ENCODE peak calls at places on chromosomes 7 and 10, in four cellular contexts. P is endodermal cell, G is neural crest cell, D is IMR-90. X is an unnamed sample.

GRCh38 chr7:55366461-55367138 is 1.5 kb downstream of the LANCL2 start:
- DNase-seq in P (no peak), G (peak; percentile 8), D (no peak), X (peak; percentile 22)

GRCh38 chr10:125037145-125037544 is 95.2 kb downstream of the ZRANB1 start:
- DNase-seq in P (peak; percentile 60), G (no peak), D (peak; percentile 80), X (no peak)

GRCh38 chr10:43138757-43139241 is 554 bp downstream of the CSGALNACT2 start:
- DNase-seq in P (no peak), G (no peak), D (peak; percentile 55), X (no peak)

GRCh38 chr10:86224354-86225097 is 142.1 kb downstream of the GRID1 start:
- DNase-seq in P (peak; percentile 75), G (no peak), D (no peak), X (no peak)

GRCh38 chr10:35194906-35195305 is 68.3 kb downstream of the CREM start:
- DNase-seq in P (no peak), G (no peak), D (peak; percentile 91), X (no peak)

GRCh38 chr10:19629559-19629958 is 186.7 kb upstream of the PLXDC2 start:
- DNase-seq in P (peak; percentile 63), G (peak; percentile 14), D (peak; percentile 67), X (no peak)

GRCh38 chr7:2939193-2939885 is 95.2 kb upstream of the GNA12 start:
- DNase-seq in P (peak; percentile 33), G (no peak), D (peak; percentile 9), X (no peak)

GRCh38 chr7:38628630-38629385 is 2.4 kb downstream of the AMPH start:
- DNase-seq in P (no peak), G (no peak), D (peak; percentile 82), X (no peak)

GRCh38 chr10:43042503-43043341 is 34.1 kb upstream of the RET start:
- DNase-seq in P (peak; percentile 68), G (no peak), D (no peak), X (peak; percentile 1)

GRCh38 chr10:36612436-36612835 is 513.0 kb upstream of the ANKRD30A start:
- DNase-seq in P (peak; percentile 64), G (no peak), D (no peak), X (no peak)

GRCh38 chr10:12708921-12709320 is 292.6 kb downstream of the CCDC3 start:
- DNase-seq in P (peak; percentile 53), G (no peak), D (peak; percentile 56), X (no peak)

GRCh38 chr7:80379034-80379433 is 132.8 kb downstream of the GNAT3 start:
- DNase-seq in P (no peak), G (no peak), D (peak; percentile 81), X (no peak)

GRCh38 chr10:78684954-78685353 is 383.8 kb upstream of the ZMIZ1 start:
- DNase-seq in P (no peak), G (no peak), D (no peak), X (no peak)

GRCh38 chr10:5683065-5683464 is 1.6 kb upstream of the TASOR2 start:
- DNase-seq in P (no peak), G (no peak), D (no peak), X (no peak)

GRCh38 chr7:128791121-128791967 is 424 bp upstream of the CCDC136 start:
- DNase-seq in P (peak; percentile 89), G (peak; percentile 57), D (peak; percentile 38), X (peak; percentile 58)

GRCh38 chr7:64469673-64470072 is 93.2 kb downstream of the ZNF680 start:
- DNase-seq in P (no peak), G (no peak), D (no peak), X (no peak)

GRCh38 chr7:13821152-13821787 is 168.2 kb downstream of the ETV1 start:
- DNase-seq in P (no peak), G (no peak), D (peak; percentile 70), X (no peak)

GRCh38 chr7:94440460-94441039 is 45.9 kb downstream of the COL1A2 start:
- DNase-seq in P (no peak), G (no peak), D (peak; percentile 20), X (no peak)

GRCh38 chr7:29189743-29190201 is 4.8 kb upstream of the CHN2 start:
- DNase-seq in P (peak; percentile 99), G (peak; percentile 62), D (no peak), X (peak; percentile 73)

GRCh38 chr7:124996778-124997177 is 67.2 kb upstream of the POT1 start:
- DNase-seq in P (peak; percentile 55), G (no peak), D (no peak), X (peak; percentile 4)

GRCh38 chr10:130463104-130463875 is 327.1 kb downstream of the GLRX3 start:
- DNase-seq in P (no peak), G (no peak), D (no peak), X (no peak)

GRCh38 chr10:31071232-31071999 is 39.8 kb upstream of the ZNF438 start:
- DNase-seq in P (no peak), G (no peak), D (peak; percentile 62), X (no peak)

GRCh38 chr7:81114682-81115081 is 195.8 kb upstream of the SEMA3C start:
- DNase-seq in P (no peak), G (no peak), D (no peak), X (no peak)

GRCh38 chr10:34854147-34854601 is 39.1 kb upstream of the PARD3 start:
- DNase-seq in P (no peak), G (no peak), D (peak; percentile 64), X (no peak)

GRCh38 chr7:64618785-64619456 is 47.0 kb upstream of the ZNF107 start:
- DNase-seq in P (no peak), G (peak; percentile 1), D (peak; percentile 60), X (peak; percentile 37)

GRCh38 chr7:28020302-28020940 is 160.2 kb downstream of the JAZF1 start:
- DNase-seq in P (peak; percentile 87), G (peak; percentile 39), D (peak; percentile 77), X (peak; percentile 60)

GRCh38 chr7:137648166-137648565 is 198.6 kb downstream of the DGKI start:
- DNase-seq in P (no peak), G (no peak), D (peak; percentile 16), X (no peak)

GRCh38 chr7:34091330-34091917 is 186.1 kb downstream of the BMPER start:
- DNase-seq in P (peak; percentile 80), G (no peak), D (peak; percentile 69), X (peak; percentile 46)

GRCh38 chr10:57979466-57979865 is 288.2 kb downstream of the IPMK start:
- DNase-seq in P (no peak), G (no peak), D (no peak), X (no peak)

GRCh38 chr10:115092258-115092554 is 959 bp upstream of the ATRNL1 start:
- DNase-seq in P (no peak), G (no peak), D (no peak), X (no peak)

GRCh38 chr7:102990642-102991041 is 77.8 kb downstream of the LRRC17 start:
- DNase-seq in P (no peak), G (no peak), D (no peak), X (no peak)

GRCh38 chr7:12715372-12716133 is 28.1 kb downstream of the ARL4A start:
- DNase-seq in P (peak; percentile 82), G (peak; percentile 40), D (peak; percentile 95), X (peak; percentile 41)

GRCh38 chr7:27161214-27161720 is 4.1 kb downstream of the HOXA9 start:
- DNase-seq in P (no peak), G (no peak), D (no peak), X (no peak)

GRCh38 chr10:86583983-86584382 is 62.4 kb upstream of the WAPL start:
- DNase-seq in P (peak; percentile 79), G (no peak), D (no peak), X (no peak)

GRCh38 chr10:8063128-8063908 is 8.8 kb downstream of the GATA3 start:
- DNase-seq in P (peak; percentile 84), G (no peak), D (no peak), X (no peak)

GRCh38 chr10:102227050-102227449 is 951 bp downstream of the ELOVL3 start:
- DNase-seq in P (no peak), G (no peak), D (peak; percentile 49), X (no peak)

GRCh38 chr10:11539191-11539868 is 72.1 kb downstream of the USP6NL start:
- DNase-seq in P (peak; percentile 61), G (no peak), D (peak; percentile 51), X (no peak)

GRCh38 chr7:7911756-7912155 is 56.8 kb upstream of the GLCCI1 start:
- DNase-seq in P (no peak), G (no peak), D (no peak), X (no peak)

GRCh38 chr7:142319970-142320369 is 62.1 kb upstream of the PRSS58 start:
- DNase-seq in P (peak; percentile 84), G (no peak), D (no peak), X (peak; percentile 35)
- TF ChIP-seq CTCF in P (peak; percentile 79), G (peak; percentile 62), D (peak; percentile 33), X (peak; percentile 30)

DNA sequence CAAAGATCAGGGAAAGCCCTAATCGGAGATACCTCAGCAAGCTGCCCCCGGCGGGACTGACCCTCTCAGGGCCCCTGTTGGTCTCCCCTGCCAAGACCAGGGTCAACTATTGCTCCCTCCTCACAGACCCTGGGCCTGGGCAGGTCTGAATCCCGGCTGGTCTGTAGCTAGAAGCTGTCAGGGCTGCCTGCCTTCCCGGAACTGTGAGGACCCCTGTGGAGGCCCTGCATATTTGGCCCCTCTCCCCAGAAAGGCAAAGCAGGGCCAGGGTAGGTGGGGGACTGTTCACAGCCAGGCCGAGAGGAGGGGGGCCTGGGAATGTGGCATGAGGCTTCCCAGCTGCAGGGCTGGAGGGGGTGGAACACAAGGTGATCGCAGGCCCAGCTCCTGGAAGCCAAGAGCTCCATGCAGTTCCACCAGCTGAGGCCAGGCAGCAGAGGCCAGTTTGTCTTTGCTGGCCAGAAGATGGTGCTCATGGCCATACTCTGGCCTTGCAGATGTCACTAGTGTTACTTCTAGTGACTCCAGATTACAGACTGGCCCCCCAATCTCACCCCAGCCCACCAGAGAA is 24.1 kb downstream of the TBATA start:
- DNase-seq in P (peak; percentile 89), G (no peak), D (no peak), X (peak; percentile 43)
- TF ChIP-seq CTCF in P (peak; percentile 64), G (no peak), D (peak; percentile 25), X (no peak)

DNA sequence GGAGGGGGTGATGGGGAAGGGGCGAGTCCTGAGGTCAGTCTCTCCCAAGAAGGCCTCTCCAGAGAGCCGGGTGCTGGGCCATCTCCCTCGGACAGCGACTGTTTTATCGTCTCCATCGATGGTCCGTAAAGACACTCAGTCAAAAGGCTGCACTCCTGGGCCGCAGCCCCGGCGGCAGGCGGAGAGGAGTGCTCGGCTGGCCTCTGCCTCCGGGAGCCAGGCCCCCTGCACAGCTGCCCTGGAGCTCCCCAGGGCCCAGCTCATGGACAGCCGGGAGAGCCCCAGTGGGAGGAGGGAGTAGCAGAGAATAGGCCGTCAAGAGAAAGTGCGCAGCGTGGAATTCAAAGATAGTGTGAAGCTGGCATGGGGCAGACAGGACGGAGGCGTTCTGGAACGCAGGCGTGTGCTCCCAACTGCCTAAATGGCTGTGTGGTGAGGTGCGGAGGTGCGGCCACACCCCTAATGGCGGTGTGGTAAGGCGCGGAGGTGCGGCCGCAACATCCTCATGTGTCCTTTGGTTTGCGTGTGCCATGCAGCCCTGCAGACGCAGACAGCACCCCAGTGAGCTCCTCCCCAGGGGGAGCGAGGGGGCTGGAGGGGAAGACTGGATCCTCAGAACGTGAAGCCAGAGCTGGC is 477.4 kb upstream of the FOXK1 start:
- DNase-seq in P (peak; percentile 87), G (no peak), D (no peak), X (no peak)
- TF ChIP-seq CTCF in P (no peak), G (no peak), D (no peak), X (no peak)

GRCh38 chr10:54133201-54133600 is 667.8 kb downstream of the PCDH15 start:
- DNase-seq in P (no peak), G (no peak), D (no peak), X (no peak)
- TF ChIP-seq CTCF in P (peak; percentile 76), G (peak; percentile 58), D (no peak), X (peak; percentile 53)